ENCODE peak calls at places on chromosomes 13 and 19, in seven cellular contexts. O is SK-N-SH, Y is body of pancreas, M is neural progenitor cell, X is PC-3, T is heart right ventricle, Z is IMR-90. Q is an unnamed sample. For H3K4me1 and H3K9me3, the result is how much of the 10 kb centered on the place peaks cover.

GRCh38 chr13:29159871-29160270 is 339.7 kb downstream of the MTUS2 start:
- DNase-seq in O (no peak), Y (no peak), M (no peak), X (no peak), T (no peak), Z (no peak), Q (no peak)

GRCh38 chr19:49809155-49809986 is 3.7 kb downstream of the FUZ start:
- DNase-seq in O (peak), Y (peak), M (peak), X (peak), T (peak), Z (no peak), Q (peak)

GRCh38 chr13:25111557-25111956 is 15.6 kb downstream of the PABPC3 start:
- DNase-seq in O (no peak), Y (no peak), M (no peak), X (peak), T (no peak), Z (peak), Q (no peak)

GRCh38 chr13:51258612-51259358 is 36.6 kb downstream of the FAM124A start:
- DNase-seq in O (no peak), Y (peak), M (no peak), X (no peak), T (no peak), Z (no peak), Q (no peak)

GRCh38 chr13:112910616-112911280 is 58.3 kb upstream of the MCF2L start:
- DNase-seq in O (no peak), Y (no peak), M (no peak), X (no peak), T (no peak), Z (no peak), Q (no peak)

GRCh38 chr19:41403181-41403970 is 5.8 kb downstream of the BCKDHA start:
- DNase-seq in O (no peak), Y (no peak), M (no peak), X (no peak), T (no peak), Z (no peak), Q (no peak)

GRCh38 chr19:4969772-4970531 is 1.0 kb downstream of the KDM4B start:
- DNase-seq in O (peak), Y (peak), M (peak), X (peak), T (no peak), Z (no peak), Q (peak)

GRCh38 chr13:98279473-98280175 is 102.6 kb upstream of the RNF113B start:
- DNase-seq in O (peak), Y (no peak), M (no peak), X (no peak), T (no peak), Z (no peak), Q (no peak)

GRCh38 chr13:51625555-51626345 is 41.5 kb downstream of the WDFY2 start:
- DNase-seq in O (no peak), Y (peak), M (no peak), X (no peak), T (peak), Z (no peak), Q (no peak)

GRCh38 chr19:47819841-47820244 is 1.9 kb upstream of the CRX start:
- DNase-seq in O (no peak), Y (no peak), M (peak), X (no peak), T (no peak), Z (no peak), Q (no peak)

GRCh38 chr19:19385900-19386339 is 19.6 kb upstream of the GATAD2A start:
- DNase-seq in O (no peak), Y (no peak), M (no peak), X (no peak), T (no peak), Z (no peak), Q (no peak)

GRCh38 chr13:43129511-43130130 is 106.2 kb downstream of the DNAJC15 start:
- DNase-seq in O (peak), Y (no peak), M (no peak), X (no peak), T (no peak), Z (no peak), Q (no peak)

GRCh38 chr19:34525001-34525400 is 43.4 kb downstream of the WTIP start:
- DNase-seq in O (no peak), Y (no peak), M (no peak), X (no peak), T (no peak), Z (no peak), Q (no peak)
- H3K4me1 ChIP-seq in O (under half), Y (under half), M (under half), X (under half), T (under half), Z (under half), Q (under half)

GRCh38 chr13:53605306-53605705 is 576.7 kb downstream of the OLFM4 start:
- DNase-seq in O (no peak), Y (no peak), M (no peak), X (no peak), T (no peak), Z (no peak), Q (no peak)
- H3K9me3 ChIP-seq in O (under half), Y (under half), M (under half), X (under half), T (under half), Z (under half), Q (under half)

GRCh38 chr13:111210945-111211469 is 95.9 kb downstream of the ARHGEF7 start:
- DNase-seq in O (no peak), Y (no peak), M (no peak), X (no peak), T (no peak), Z (no peak), Q (no peak)
- H3K4me1 ChIP-seq in O (under half), Y (under half), M (half or more), X (under half), T (half or more), Z (under half), Q (under half)

GRCh38 chr19:56608274-56608964 is 13.3 kb downstream of the ZNF71 start:
- DNase-seq in O (no peak), Y (no peak), M (no peak), X (no peak), T (no peak), Z (no peak), Q (no peak)

GRCh38 chr19:56612737-56613136 is 17.6 kb downstream of the ZNF71 start:
- DNase-seq in O (no peak), Y (no peak), M (no peak), X (no peak), T (no peak), Z (no peak), Q (no peak)

GRCh38 chr19:56613639-56614038 is 18.5 kb downstream of the ZNF71 start:
- DNase-seq in O (no peak), Y (no peak), M (no peak), X (no peak), T (no peak), Z (no peak), Q (no peak)

GRCh38 chr19:56611288-56611687 is 16.2 kb downstream of the ZNF71 start:
- DNase-seq in O (no peak), Y (no peak), M (no peak), X (no peak), T (no peak), Z (no peak), Q (no peak)
- H3K9me3 ChIP-seq in O (under half), Y (under half), M (under half), X (half or more), T (half or more), Z (half or more), Q (half or more)

GRCh38 chr19:2057484-2058469 is 6.7 kb upstream of the MKNK2 start:
- DNase-seq in O (no peak), Y (no peak), M (no peak), X (no peak), T (no peak), Z (no peak), Q (no peak)

GRCh38 chr19:2061093-2061935 is 10.3 kb upstream of the MKNK2 start:
- DNase-seq in O (peak), Y (peak), M (peak), X (peak), T (peak), Z (peak), Q (peak)

GRCh38 chr19:2061936-2062729 is 11.1 kb upstream of the MKNK2 start:
- DNase-seq in O (no peak), Y (no peak), M (peak), X (no peak), T (no peak), Z (no peak), Q (peak)

GRCh38 chr19:2058570-2059421 is 7.8 kb upstream of the MKNK2 start:
- DNase-seq in O (no peak), Y (no peak), M (no peak), X (no peak), T (no peak), Z (no peak), Q (no peak)

DNA sequence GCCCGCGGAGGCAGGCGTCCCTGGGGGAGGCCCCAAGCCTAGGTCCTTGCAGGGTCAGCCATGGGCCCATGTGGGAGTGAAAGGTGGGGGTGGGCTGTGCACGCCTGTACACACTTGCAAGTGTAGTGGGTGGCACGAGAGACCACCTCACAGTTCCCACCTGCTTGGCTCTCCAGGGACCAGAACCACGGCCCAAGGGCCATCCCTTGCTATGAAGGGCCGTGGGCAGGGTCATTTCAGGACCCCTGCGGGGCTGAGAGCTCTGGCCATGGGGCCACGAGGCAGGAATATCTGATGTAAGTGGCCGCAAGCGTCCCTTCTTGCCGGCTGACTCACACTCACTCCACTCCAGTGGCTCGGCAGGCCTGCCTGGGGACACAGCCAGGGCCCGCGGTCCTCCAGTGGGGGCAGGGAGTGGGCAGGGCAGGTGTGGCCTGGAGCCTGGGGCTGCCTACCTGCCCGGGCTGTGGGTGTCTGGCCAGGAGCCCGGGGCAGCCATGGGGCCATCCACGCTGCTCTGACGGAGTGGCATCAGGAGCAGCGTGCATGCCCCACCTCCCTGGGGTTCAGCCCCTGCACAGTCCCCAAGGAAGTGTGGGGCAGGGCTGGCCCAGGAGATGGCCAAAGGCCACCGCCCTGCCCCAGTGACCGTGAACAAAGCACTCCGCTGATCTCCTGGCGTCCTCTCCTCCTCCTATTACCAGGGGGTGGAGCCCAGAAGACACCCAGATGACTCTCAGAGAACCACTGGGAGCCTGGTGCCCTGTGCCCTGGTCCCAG is 8.6 kb upstream of the MKNK2 start:
- DNase-seq in O (peak), Y (peak), M (peak), X (peak), T (peak), Z (peak), Q (peak)
- H3K4me1 ChIP-seq in O (half or more), Y (half or more), M (under half), X (under half), T (half or more), Z (under half), Q (half or more)

GRCh38 chr13:75537401-75538365 is at the start of gene COMMD6:
- DNase-seq in O (peak), Y (peak), M (peak), X (peak), T (peak), Z (peak), Q (peak)
- H3K9me3 ChIP-seq in O (under half), Y (under half), M (under half), X (under half), T (under half), Z (under half), Q (under half)

GRCh38 chr19:1862068-1862423 is 1.3 kb downstream of the KLF16 start:
- DNase-seq in O (no peak), Y (no peak), M (peak), X (no peak), T (no peak), Z (no peak), Q (no peak)
- H3K4me1 ChIP-seq in O (under half), Y (half or more), M (under half), X (under half), T (under half), Z (under half), Q (under half)

DNA sequence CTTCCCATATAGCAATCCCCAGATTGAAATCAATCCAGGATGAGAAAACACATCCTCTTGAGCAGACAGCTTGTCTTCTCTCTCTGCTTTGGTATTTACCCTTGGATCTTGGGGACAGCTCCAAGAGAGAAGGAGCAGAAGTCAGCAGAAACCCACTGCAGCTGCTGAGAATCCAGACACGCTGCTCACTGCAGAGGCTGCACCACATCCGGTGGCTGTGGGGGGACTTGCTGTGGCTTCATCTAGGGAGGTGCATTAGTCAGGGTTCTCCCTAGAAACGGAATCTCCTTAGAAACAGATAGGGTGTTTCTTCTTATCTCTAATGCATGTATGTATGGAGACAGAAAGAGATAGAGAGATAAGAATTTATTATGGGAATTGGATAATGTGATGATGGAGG is 2.7 kb downstream of the CYP4F12 start:
- DNase-seq in O (no peak), Y (no peak), M (no peak), X (no peak), T (no peak), Z (no peak), Q (no peak)
- H3K9me3 ChIP-seq in O (under half), Y (under half), M (under half), X (under half), T (under half), Z (under half), Q (under half)

Q was measured in mucosa of descending colon.